ENCODE peak calls at places on chromosomes 4 and X, in seven cellular contexts. S is AG04449; B is substantia nigra; H is kidney epithelial cell; P is psoas muscle; Q is effector CD4-positive, alpha-beta T cell; T is bronchial epithelial cell. N is an unnamed sample.
A peak's percentile ranks its signal among the peaks of the same experiment; 100 is the strongest.

GRCh38 chrX:132411310-132411977 is 77.4 kb downstream of the MBNL3 start:
- DNase-seq in S (no peak), B (no peak), H (no peak), P (no peak), Q (no peak), T (no peak), N (no peak)

GRCh38 chrX:37679230-37679629 is 6.4 kb upstream of the XK start:
- DNase-seq in S (no peak), B (no peak), H (no peak), P (no peak), Q (no peak), T (no peak), N (no peak)

GRCh38 chrX:18668059-18668458 is 3.8 kb downstream of the RS1 start:
- DNase-seq in S (no peak), B (no peak), H (no peak), P (no peak), Q (no peak), T (no peak), N (no peak)

GRCh38 chr4:60389636-60390035 is 810.5 kb upstream of the ADGRL3 start:
- DNase-seq in S (no peak), B (no peak), H (no peak), P (no peak), Q (no peak), T (no peak), N (no peak)

GRCh38 chr4:14888790-14889189 is 113.5 kb upstream of the CPEB2 start:
- DNase-seq in S (no peak), B (no peak), H (no peak), P (no peak), Q (no peak), T (peak; percentile 94), N (no peak)

GRCh38 chr4:2101346-2102044 is 42.4 kb downstream of the NAT8L start:
- DNase-seq in S (no peak), B (no peak), H (peak; percentile 42), P (no peak), Q (no peak), T (peak; percentile 73), N (no peak)

GRCh38 chrX:105876658-105877057 is 54.3 kb downstream of the NRK start:
- DNase-seq in S (no peak), B (no peak), H (no peak), P (no peak), Q (no peak), T (peak; percentile 54), N (no peak)

GRCh38 chr4:102535398-102536082 is 34.4 kb downstream of the NFKB1 start:
- DNase-seq in S (no peak), B (no peak), H (peak; percentile 37), P (no peak), Q (no peak), T (peak; percentile 72), N (no peak)

GRCh38 chr4:109005523-109005922 is 242.7 kb upstream of the ETNPPL start:
- DNase-seq in S (no peak), B (no peak), H (peak; percentile 35), P (no peak), Q (no peak), T (peak; percentile 86), N (no peak)

GRCh38 chrX:83508006-83508405 is at the start of gene POU3F4:
- DNase-seq in S (no peak), B (peak; percentile 19), H (no peak), P (peak; percentile 52), Q (no peak), T (no peak), N (peak; percentile 13)

GRCh38 chrX:66632473-66632872 is 6.4 kb downstream of the EDA2R start:
- DNase-seq in S (no peak), B (no peak), H (no peak), P (no peak), Q (no peak), T (peak; percentile 43), N (no peak)

GRCh38 chr4:179867300-179867878 is 2375.8 kb upstream of the TENM3 start:
- DNase-seq in S (no peak), B (peak; percentile 38), H (peak; percentile 5), P (no peak), Q (no peak), T (peak; percentile 24), N (peak; percentile 3)

GRCh38 chr4:41832961-41833360 is 84.4 kb upstream of the PHOX2B start:
- DNase-seq in S (no peak), B (no peak), H (no peak), P (no peak), Q (no peak), T (peak; percentile 7), N (no peak)

GRCh38 chrX:12789976-12790375 is 1.2 kb upstream of the PRPS2 start:
- DNase-seq in S (no peak), B (no peak), H (no peak), P (no peak), Q (no peak), T (no peak), N (no peak)

GRCh38 chrX:327660-328126 is 9.1 kb upstream of the GTPBP6 start:
- DNase-seq in S (no peak), B (no peak), H (no peak), P (peak; percentile 49), Q (no peak), T (no peak), N (no peak)

GRCh38 chr4:183674153-183674552 is 15.1 kb downstream of the TRAPPC11 start:
- DNase-seq in S (no peak), B (no peak), H (no peak), P (no peak), Q (no peak), T (no peak), N (no peak)

GRCh38 chrX:150119323-150119722 is 181.0 kb upstream of the EOLA2 start:
- DNase-seq in S (no peak), B (no peak), H (no peak), P (no peak), Q (no peak), T (no peak), N (no peak)

GRCh38 chr4:129240816-129241215 is 144.9 kb downstream of the C4orf33 start:
- DNase-seq in S (no peak), B (no peak), H (peak; percentile 26), P (no peak), Q (no peak), T (no peak), N (no peak)

GRCh38 chrX:51742586-51742985 is 656 bp upstream of the GSPT2 start:
- DNase-seq in S (no peak), B (no peak), H (no peak), P (no peak), Q (no peak), T (no peak), N (peak; percentile 1)

GRCh38 chr4:8703857-8704495 is 111.4 kb downstream of the CPZ start:
- DNase-seq in S (no peak), B (no peak), H (no peak), P (peak; percentile 31), Q (no peak), T (no peak), N (no peak)

GRCh38 chrX:81414630-81415029 is 212.7 kb downstream of the SH3BGRL start:
- DNase-seq in S (no peak), B (no peak), H (no peak), P (no peak), Q (no peak), T (peak; percentile 0), N (no peak)

N was measured in cerebellum.